ENCODE peak calls at places on chromosomes 7 and 10, in eight cellular contexts. N, A, Z, I, K, G, L and V are unnamed samples.

GRCh38 chr10:58237014-58237830 is 30.5 kb downstream of the IPMK start:
- DNase-seq in I (no peak), L (no peak), N (no peak), K (no peak), A (no peak), Z (no peak), G (no peak), V (no peak)

GRCh38 chr7:28697898-28698563 is 260.1 kb downstream of the TRIL start:
- DNase-seq in A (no peak), N (no peak), L (no peak), G (no peak), I (no peak), K (no peak), Z (no peak), V (no peak)

GRCh38 chr7:74099031-74099430 is 15.4 kb downstream of the LIMK1 start:
- DNase-seq in I (no peak), A (no peak), N (no peak), L (no peak), Z (no peak), G (no peak), K (no peak), V (no peak)

GRCh38 chr10:121243003-121243898 is 355.0 kb downstream of the FGFR2 start:
- DNase-seq in N (no peak), K (no peak), Z (no peak), G (no peak), A (no peak), I (no peak), L (no peak), V (no peak)

GRCh38 chr7:113652501-113652900 is 266.3 kb downstream of the PPP1R3A start:
- DNase-seq in G (no peak), Z (no peak), A (no peak), I (no peak), L (no peak), N (no peak), K (no peak), V (no peak)

GRCh38 chr7:45583296-45583695 is 9.1 kb downstream of the ADCY1 start:
- DNase-seq in K (no peak), G (no peak), N (no peak), Z (no peak), I (no peak), A (no peak), L (no peak), V (no peak)

GRCh38 chr7:127690806-127691205 is 38.8 kb downstream of the SND1 start:
- DNase-seq in N (no peak), Z (no peak), A (no peak), K (no peak), L (no peak), I (no peak), G (no peak), V (no peak)

GRCh38 chr7:126398851-126399529 is 853.8 kb downstream of the GRM8 start:
- DNase-seq in N (no peak), A (no peak), Z (no peak), G (no peak), L (no peak), I (no peak), K (no peak), V (no peak)

GRCh38 chr7:123871998-123872867 is 27.3 kb downstream of the HYAL4 start:
- DNase-seq in K (peak; percentile 50), N (no peak), L (no peak), A (peak; percentile 55), Z (peak; percentile 27), I (peak; percentile 40), G (no peak), V (peak; percentile 71)